ENCODE peak calls at places on chromosome 4, in seven cellular contexts. One of them, this sample, is unnamed.
A peak's percentile ranks its signal among the peaks of the same experiment; 100 is the strongest.

GRCh38 chr4:116598155-116598979 is 487.0 kb downstream of the TRAM1L1 start:
- DNase-seq in suprapubic skin: no peak
- DNase-seq in astrocyte of the spinal cord: no peak
- DNase-seq in AG09309: no peak
- DNase-seq in astrocyte of the cerebellum: no peak
- DNase-seq in OCI-LY7: no peak
- DNase-seq in mammary epithelial cell: no peak
- DNase-seq in this sample: no peak

GRCh38 chr4:151276787-151277557 is at the start of gene PRSS48:
- DNase-seq in suprapubic skin: no peak
- DNase-seq in astrocyte of the spinal cord: peak; percentile 48
- DNase-seq in AG09309: no peak
- DNase-seq in astrocyte of the cerebellum: peak; percentile 20
- DNase-seq in OCI-LY7: peak; percentile 48
- DNase-seq in mammary epithelial cell: peak; percentile 42
- DNase-seq in this sample: no peak

GRCh38 chr4:74123065-74123728 is 24.2 kb upstream of the CXCL2 start:
- DNase-seq in suprapubic skin: no peak
- DNase-seq in astrocyte of the spinal cord: peak; percentile 58
- DNase-seq in AG09309: peak; percentile 68
- DNase-seq in astrocyte of the cerebellum: no peak
- DNase-seq in OCI-LY7: no peak
- DNase-seq in mammary epithelial cell: no peak
- DNase-seq in this sample: peak; percentile 77

GRCh38 chr4:130985371-130985770 is 1889.4 kb downstream of the C4orf33 start:
- DNase-seq in suprapubic skin: no peak
- DNase-seq in astrocyte of the spinal cord: no peak
- DNase-seq in AG09309: no peak
- DNase-seq in astrocyte of the cerebellum: no peak
- DNase-seq in OCI-LY7: no peak
- DNase-seq in mammary epithelial cell: no peak
- DNase-seq in this sample: no peak

GRCh38 chr4:74671074-74671698 is 123.1 kb downstream of the BTC start:
- DNase-seq in suprapubic skin: no peak
- DNase-seq in astrocyte of the spinal cord: peak; percentile 84
- DNase-seq in AG09309: peak; percentile 17
- DNase-seq in astrocyte of the cerebellum: peak; percentile 62
- DNase-seq in OCI-LY7: peak; percentile 15
- DNase-seq in mammary epithelial cell: peak; percentile 62
- DNase-seq in this sample: no peak

GRCh38 chr4:155900402-155900801 is 3.1 kb upstream of the TDO2 start:
- DNase-seq in suprapubic skin: no peak
- DNase-seq in astrocyte of the spinal cord: peak; percentile 70
- DNase-seq in AG09309: peak; percentile 40
- DNase-seq in astrocyte of the cerebellum: peak; percentile 19
- DNase-seq in OCI-LY7: no peak
- DNase-seq in mammary epithelial cell: peak; percentile 13
- DNase-seq in this sample: no peak

GRCh38 chr4:81631958-81632439 is 160.3 kb upstream of the RASGEF1B start:
- DNase-seq in suprapubic skin: no peak
- DNase-seq in astrocyte of the spinal cord: peak; percentile 67
- DNase-seq in AG09309: peak; percentile 13
- DNase-seq in astrocyte of the cerebellum: peak; percentile 34
- DNase-seq in OCI-LY7: peak; percentile 44
- DNase-seq in mammary epithelial cell: peak; percentile 99
- DNase-seq in this sample: no peak

GRCh38 chr4:155543126-155543765 is 123.4 kb upstream of the GUCY1A1 start:
- DNase-seq in suprapubic skin: no peak
- DNase-seq in astrocyte of the spinal cord: peak; percentile 74
- DNase-seq in AG09309: no peak
- DNase-seq in astrocyte of the cerebellum: no peak
- DNase-seq in OCI-LY7: no peak
- DNase-seq in mammary epithelial cell: peak; percentile 75
- DNase-seq in this sample: no peak

GRCh38 chr4:175412744-175413143 is 399.3 kb downstream of the GPM6A start:
- DNase-seq in suprapubic skin: no peak
- DNase-seq in astrocyte of the spinal cord: peak; percentile 89
- DNase-seq in AG09309: peak; percentile 96
- DNase-seq in astrocyte of the cerebellum: peak; percentile 60
- DNase-seq in OCI-LY7: no peak
- DNase-seq in mammary epithelial cell: peak; percentile 51
- DNase-seq in this sample: peak; percentile 52

GRCh38 chr4:10977534-10977933 is 293.0 kb upstream of the CLNK start:
- DNase-seq in suprapubic skin: no peak
- DNase-seq in astrocyte of the spinal cord: no peak
- DNase-seq in AG09309: no peak
- DNase-seq in astrocyte of the cerebellum: no peak
- DNase-seq in OCI-LY7: peak; percentile 40
- DNase-seq in mammary epithelial cell: no peak
- DNase-seq in this sample: no peak

GRCh38 chr4:79121223-79121622 is 182.0 kb upstream of the PAQR3 start:
- DNase-seq in suprapubic skin: no peak
- DNase-seq in astrocyte of the spinal cord: no peak
- DNase-seq in AG09309: no peak
- DNase-seq in astrocyte of the cerebellum: no peak
- DNase-seq in OCI-LY7: no peak
- DNase-seq in mammary epithelial cell: no peak
- DNase-seq in this sample: no peak

GRCh38 chr4:184168406-184169019 is 49.2 kb downstream of the ENPP6 start:
- DNase-seq in suprapubic skin: no peak
- DNase-seq in astrocyte of the spinal cord: peak; percentile 66
- DNase-seq in AG09309: peak; percentile 8
- DNase-seq in astrocyte of the cerebellum: peak; percentile 16
- DNase-seq in OCI-LY7: peak; percentile 46
- DNase-seq in mammary epithelial cell: peak; percentile 28
- DNase-seq in this sample: no peak

GRCh38 chr4:2934813-2935761 is 28.1 kb downstream of the NOP14 start:
- DNase-seq in suprapubic skin: peak; percentile 97
- DNase-seq in astrocyte of the spinal cord: peak; percentile 84
- DNase-seq in AG09309: peak; percentile 38
- DNase-seq in astrocyte of the cerebellum: peak; percentile 54
- DNase-seq in OCI-LY7: peak; percentile 96
- DNase-seq in mammary epithelial cell: peak; percentile 87
- DNase-seq in this sample: no peak

GRCh38 chr4:143701365-143701764 is 890 bp upstream of the FREM3 start:
- DNase-seq in suprapubic skin: no peak
- DNase-seq in astrocyte of the spinal cord: no peak
- DNase-seq in AG09309: no peak
- DNase-seq in astrocyte of the cerebellum: no peak
- DNase-seq in OCI-LY7: no peak
- DNase-seq in mammary epithelial cell: no peak
- DNase-seq in this sample: no peak

GRCh38 chr4:143700060-143700419 is 435 bp downstream of the FREM3 start:
- DNase-seq in suprapubic skin: no peak
- DNase-seq in astrocyte of the spinal cord: peak; percentile 11
- DNase-seq in AG09309: no peak
- DNase-seq in astrocyte of the cerebellum: peak; percentile 8
- DNase-seq in OCI-LY7: no peak
- DNase-seq in mammary epithelial cell: peak; percentile 1
- DNase-seq in this sample: no peak

GRCh38 chr4:143699331-143700059 is 980 bp downstream of the FREM3 start:
- DNase-seq in suprapubic skin: no peak
- DNase-seq in astrocyte of the spinal cord: no peak
- DNase-seq in AG09309: no peak
- DNase-seq in astrocyte of the cerebellum: no peak
- DNase-seq in OCI-LY7: no peak
- DNase-seq in mammary epithelial cell: no peak
- DNase-seq in this sample: no peak

GRCh38 chr4:143700420-143701352 is at the start of gene FREM3:
- DNase-seq in suprapubic skin: no peak
- DNase-seq in astrocyte of the spinal cord: no peak
- DNase-seq in AG09309: no peak
- DNase-seq in astrocyte of the cerebellum: no peak
- DNase-seq in OCI-LY7: no peak
- DNase-seq in mammary epithelial cell: peak; percentile 10
- DNase-seq in this sample: no peak
- H3K4me3 ChIP-seq in suprapubic skin: peak within 1 kb of the TSS; percentile 37
- H3K4me3 ChIP-seq in astrocyte of the spinal cord: no peak within 1 kb of the TSS
- H3K4me3 ChIP-seq in AG09309: no peak within 1 kb of the TSS
- H3K4me3 ChIP-seq in astrocyte of the cerebellum: peak within 1 kb of the TSS; percentile 25
- H3K4me3 ChIP-seq in OCI-LY7: no peak within 1 kb of the TSS
- H3K4me3 ChIP-seq in mammary epithelial cell: no peak within 1 kb of the TSS
- H3K4me3 ChIP-seq in this sample: no peak within 1 kb of the TSS

DNA sequence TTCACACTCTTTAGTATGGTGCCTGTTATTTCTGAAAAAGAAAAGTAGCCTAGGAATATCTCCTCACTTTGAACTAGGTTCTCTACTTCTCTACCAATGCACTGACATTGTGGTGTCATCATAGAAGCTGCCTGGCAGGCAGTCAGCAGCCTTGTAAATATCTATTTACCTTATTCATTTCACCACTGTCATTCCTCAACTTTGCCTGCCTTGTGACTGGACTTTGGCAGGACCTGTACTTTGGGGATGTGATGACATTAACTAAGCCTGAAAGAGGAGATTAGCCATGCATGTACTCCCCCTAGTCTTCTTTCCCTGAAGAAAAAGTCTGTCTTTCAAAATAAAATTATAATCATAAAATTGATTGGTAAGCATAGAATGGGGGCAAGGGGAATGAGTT is 207.2 kb downstream of the ARAP2 start:
- DNase-seq in suprapubic skin: no peak
- DNase-seq in astrocyte of the spinal cord: no peak
- DNase-seq in AG09309: no peak
- DNase-seq in astrocyte of the cerebellum: no peak
- DNase-seq in OCI-LY7: no peak
- DNase-seq in mammary epithelial cell: no peak
- DNase-seq in this sample: no peak
- TF ChIP-seq CTCF in suprapubic skin: no peak
- TF ChIP-seq CTCF in astrocyte of the spinal cord: no peak
- TF ChIP-seq CTCF in AG09309: no peak
- TF ChIP-seq CTCF in astrocyte of the cerebellum: no peak
- TF ChIP-seq CTCF in OCI-LY7: no peak
- TF ChIP-seq CTCF in mammary epithelial cell: no peak
- TF ChIP-seq CTCF in this sample: no peak

DNA sequence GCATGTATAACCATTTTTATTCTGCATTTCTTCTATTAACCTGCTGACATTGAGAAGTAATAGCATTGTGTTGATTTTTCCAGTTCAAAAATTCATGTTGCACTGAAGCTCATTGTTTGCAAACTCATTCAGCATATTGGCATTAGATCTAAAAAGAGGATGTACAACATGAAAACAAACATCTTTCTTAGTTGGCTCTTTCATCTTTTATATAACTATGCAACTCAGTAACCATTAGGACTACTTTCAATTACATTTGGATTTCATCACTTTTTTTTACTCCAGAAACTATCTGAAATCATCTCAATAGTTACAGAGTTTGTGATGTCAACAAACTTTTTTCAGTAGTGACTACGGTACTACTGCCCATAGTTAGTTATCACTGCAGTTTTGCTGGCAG is 346.0 kb upstream of the EPHA5 start:
- DNase-seq in suprapubic skin: no peak
- DNase-seq in astrocyte of the spinal cord: no peak
- DNase-seq in AG09309: no peak
- DNase-seq in astrocyte of the cerebellum: no peak
- DNase-seq in OCI-LY7: no peak
- DNase-seq in mammary epithelial cell: no peak
- DNase-seq in this sample: no peak
- H3K4me3 ChIP-seq in suprapubic skin: no peak overlapping the region
- H3K4me3 ChIP-seq in astrocyte of the spinal cord: no peak overlapping the region
- H3K4me3 ChIP-seq in AG09309: no peak overlapping the region
- H3K4me3 ChIP-seq in astrocyte of the cerebellum: no peak overlapping the region
- H3K4me3 ChIP-seq in OCI-LY7: no peak overlapping the region
- H3K4me3 ChIP-seq in mammary epithelial cell: no peak overlapping the region
- H3K4me3 ChIP-seq in this sample: no peak overlapping the region

GRCh38 chr4:186566068-186566467 is 10.7 kb upstream of the MTNR1A start:
- DNase-seq in suprapubic skin: no peak
- DNase-seq in astrocyte of the spinal cord: no peak
- DNase-seq in AG09309: no peak
- DNase-seq in astrocyte of the cerebellum: no peak
- DNase-seq in OCI-LY7: no peak
- DNase-seq in mammary epithelial cell: peak; percentile 36
- DNase-seq in this sample: no peak
- TF ChIP-seq CTCF in suprapubic skin: no peak
- TF ChIP-seq CTCF in astrocyte of the spinal cord: no peak
- TF ChIP-seq CTCF in AG09309: no peak
- TF ChIP-seq CTCF in astrocyte of the cerebellum: no peak
- TF ChIP-seq CTCF in OCI-LY7: no peak
- TF ChIP-seq CTCF in mammary epithelial cell: no peak
- TF ChIP-seq CTCF in this sample: no peak

DNA sequence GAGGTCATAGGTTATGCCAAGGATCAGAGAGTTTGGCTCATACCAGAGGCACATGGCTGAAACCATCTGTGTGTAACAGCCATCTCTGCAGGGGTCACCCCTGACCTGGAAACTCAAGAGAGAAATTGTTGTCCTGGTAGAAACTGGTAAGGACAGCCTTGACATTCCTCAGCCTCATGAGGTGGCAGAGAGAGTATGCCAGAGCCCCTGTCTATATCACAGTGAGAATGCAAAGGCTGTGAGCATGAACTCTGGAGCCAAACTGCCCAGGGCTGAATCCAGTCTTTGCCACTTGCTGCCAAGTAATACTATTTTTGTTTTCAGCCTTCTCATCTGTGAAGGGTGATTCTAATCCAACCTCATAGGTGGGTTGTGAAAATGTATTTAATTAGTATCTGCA is 37.1 kb upstream of the CCDC149 start:
- DNase-seq in suprapubic skin: no peak
- DNase-seq in astrocyte of the spinal cord: no peak
- DNase-seq in AG09309: no peak
- DNase-seq in astrocyte of the cerebellum: no peak
- DNase-seq in OCI-LY7: no peak
- DNase-seq in mammary epithelial cell: no peak
- DNase-seq in this sample: no peak
- H3K4me3 ChIP-seq in suprapubic skin: no peak overlapping the region
- H3K4me3 ChIP-seq in astrocyte of the spinal cord: no peak overlapping the region
- H3K4me3 ChIP-seq in AG09309: no peak overlapping the region
- H3K4me3 ChIP-seq in astrocyte of the cerebellum: no peak overlapping the region
- H3K4me3 ChIP-seq in OCI-LY7: no peak overlapping the region
- H3K4me3 ChIP-seq in mammary epithelial cell: no peak overlapping the region
- H3K4me3 ChIP-seq in this sample: no peak overlapping the region

DNA sequence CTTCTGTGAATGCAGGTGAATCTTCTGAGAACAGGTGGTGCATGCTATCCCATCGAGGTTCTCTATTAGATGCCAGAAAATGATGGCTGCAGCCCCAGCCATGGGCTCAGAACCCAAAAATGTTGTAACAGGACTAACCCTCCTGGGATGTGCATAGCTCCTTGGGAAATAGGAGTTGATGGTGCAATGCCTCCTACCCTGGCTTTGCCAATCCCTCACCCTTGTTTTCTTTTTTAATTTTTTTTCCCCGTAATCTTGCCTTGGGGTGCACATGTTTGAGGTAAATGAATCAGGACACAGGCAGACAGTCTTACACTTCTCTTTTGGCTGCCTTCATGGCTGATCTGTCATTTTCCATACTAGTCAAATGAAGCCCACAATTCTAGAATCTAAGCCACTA is 96.6 kb downstream of the KIT start:
- DNase-seq in suprapubic skin: no peak
- DNase-seq in astrocyte of the spinal cord: no peak
- DNase-seq in AG09309: no peak
- DNase-seq in astrocyte of the cerebellum: no peak
- DNase-seq in OCI-LY7: no peak
- DNase-seq in mammary epithelial cell: no peak
- DNase-seq in this sample: no peak
- TF ChIP-seq CTCF in suprapubic skin: no peak
- TF ChIP-seq CTCF in astrocyte of the spinal cord: no peak
- TF ChIP-seq CTCF in AG09309: no peak
- TF ChIP-seq CTCF in astrocyte of the cerebellum: no peak
- TF ChIP-seq CTCF in OCI-LY7: no peak
- TF ChIP-seq CTCF in mammary epithelial cell: no peak
- TF ChIP-seq CTCF in this sample: no peak